ENCODE peak calls at places on chromosomes 1 and 21, in eight cellular contexts. One of them, this sample, is unnamed.

GRCh38 chr21:38223893-38224540 is 32.8 kb upstream of the KCNJ15 start:
- DNase-seq in upper lobe of right lung: no peak
- DNase-seq in effector memory CD4-positive, alpha-beta T cell: no peak
- DNase-seq in GM23248: no peak
- DNase-seq in tibial nerve: no peak
- DNase-seq in lower lobe of right lung: no peak
- DNase-seq in HAP-1: no peak
- DNase-seq in colonic mucosa: peak; percentile 16
- DNase-seq in this sample: peak; percentile 28

GRCh38 chr1:99663501-99663900 is 17.6 kb downstream of the PALMD start:
- DNase-seq in colonic mucosa: no peak
- DNase-seq in GM23248: no peak
- DNase-seq in tibial nerve: no peak
- DNase-seq in effector memory CD4-positive, alpha-beta T cell: no peak
- DNase-seq in HAP-1: no peak
- DNase-seq in upper lobe of right lung: no peak
- DNase-seq in lower lobe of right lung: no peak
- DNase-seq in this sample: no peak

GRCh38 chr21:14741237-14741636 is 195.1 kb upstream of the SAMSN1 start:
- DNase-seq in tibial nerve: no peak
- DNase-seq in effector memory CD4-positive, alpha-beta T cell: no peak
- DNase-seq in colonic mucosa: no peak
- DNase-seq in upper lobe of right lung: no peak
- DNase-seq in GM23248: no peak
- DNase-seq in HAP-1: no peak
- DNase-seq in lower lobe of right lung: no peak
- DNase-seq in this sample: no peak

GRCh38 chr1:152566681-152567080 is at the start of gene LCE3E:
- DNase-seq in lower lobe of right lung: no peak
- DNase-seq in GM23248: no peak
- DNase-seq in tibial nerve: no peak
- DNase-seq in HAP-1: no peak
- DNase-seq in colonic mucosa: no peak
- DNase-seq in upper lobe of right lung: no peak
- DNase-seq in effector memory CD4-positive, alpha-beta T cell: no peak
- DNase-seq in this sample: no peak

GRCh38 chr1:234771642-234772344 is 161.8 kb upstream of the IRF2BP2 start:
- DNase-seq in tibial nerve: no peak
- DNase-seq in upper lobe of right lung: no peak
- DNase-seq in colonic mucosa: no peak
- DNase-seq in effector memory CD4-positive, alpha-beta T cell: no peak
- DNase-seq in lower lobe of right lung: no peak
- DNase-seq in GM23248: no peak
- DNase-seq in HAP-1: peak; percentile 72
- DNase-seq in this sample: no peak

GRCh38 chr1:195915826-195916225 is 692.4 kb downstream of the KCNT2 start:
- DNase-seq in lower lobe of right lung: no peak
- DNase-seq in GM23248: no peak
- DNase-seq in tibial nerve: no peak
- DNase-seq in effector memory CD4-positive, alpha-beta T cell: no peak
- DNase-seq in HAP-1: no peak
- DNase-seq in colonic mucosa: no peak
- DNase-seq in upper lobe of right lung: no peak
- DNase-seq in this sample: no peak

GRCh38 chr1:165635329-165635728 is 4.3 kb downstream of the MGST3 start:
- DNase-seq in upper lobe of right lung: no peak
- DNase-seq in tibial nerve: no peak
- DNase-seq in HAP-1: no peak
- DNase-seq in effector memory CD4-positive, alpha-beta T cell: no peak
- DNase-seq in colonic mucosa: no peak
- DNase-seq in GM23248: no peak
- DNase-seq in lower lobe of right lung: no peak
- DNase-seq in this sample: no peak

GRCh38 chr1:84687703-84688460 is 2.4 kb downstream of the SSX2IP start:
- DNase-seq in lower lobe of right lung: no peak
- DNase-seq in HAP-1: no peak
- DNase-seq in tibial nerve: no peak
- DNase-seq in colonic mucosa: no peak
- DNase-seq in GM23248: peak; percentile 65
- DNase-seq in effector memory CD4-positive, alpha-beta T cell: no peak
- DNase-seq in upper lobe of right lung: no peak
- DNase-seq in this sample: peak; percentile 73

GRCh38 chr1:53311104-53311908 is 16.6 kb downstream of the LRP8 start:
- DNase-seq in colonic mucosa: no peak
- DNase-seq in effector memory CD4-positive, alpha-beta T cell: no peak
- DNase-seq in HAP-1: no peak
- DNase-seq in lower lobe of right lung: no peak
- DNase-seq in tibial nerve: no peak
- DNase-seq in GM23248: no peak
- DNase-seq in upper lobe of right lung: no peak
- DNase-seq in this sample: no peak

GRCh38 chr1:41533016-41533730 is 48.7 kb upstream of the EDN2 start:
- DNase-seq in colonic mucosa: no peak
- DNase-seq in tibial nerve: no peak
- DNase-seq in lower lobe of right lung: peak; percentile 28
- DNase-seq in HAP-1: no peak
- DNase-seq in GM23248: no peak
- DNase-seq in upper lobe of right lung: peak; percentile 35
- DNase-seq in effector memory CD4-positive, alpha-beta T cell: no peak
- DNase-seq in this sample: no peak

GRCh38 chr1:111463029-111463683 is 10.6 kb upstream of the C1orf162 start:
- DNase-seq in colonic mucosa: no peak
- DNase-seq in tibial nerve: no peak
- DNase-seq in effector memory CD4-positive, alpha-beta T cell: no peak
- DNase-seq in upper lobe of right lung: no peak
- DNase-seq in HAP-1: no peak
- DNase-seq in GM23248: peak; percentile 33
- DNase-seq in lower lobe of right lung: no peak
- DNase-seq in this sample: peak; percentile 79

GRCh38 chr1:101260531-101260930 is 23.7 kb downstream of the S1PR1 start:
- DNase-seq in tibial nerve: no peak
- DNase-seq in upper lobe of right lung: no peak
- DNase-seq in GM23248: peak; percentile 40
- DNase-seq in effector memory CD4-positive, alpha-beta T cell: no peak
- DNase-seq in lower lobe of right lung: no peak
- DNase-seq in HAP-1: no peak
- DNase-seq in colonic mucosa: no peak
- DNase-seq in this sample: peak; percentile 42

GRCh38 chr1:54582566-54583306 is 34.7 kb downstream of the ACOT11 start:
- DNase-seq in lower lobe of right lung: no peak
- DNase-seq in effector memory CD4-positive, alpha-beta T cell: no peak
- DNase-seq in GM23248: no peak
- DNase-seq in colonic mucosa: no peak
- DNase-seq in tibial nerve: no peak
- DNase-seq in upper lobe of right lung: no peak
- DNase-seq in HAP-1: no peak
- DNase-seq in this sample: no peak

GRCh38 chr1:42777860-42778259 is 6.9 kb upstream of the TMEM269 start:
- DNase-seq in GM23248: peak; percentile 65
- DNase-seq in tibial nerve: peak; percentile 53
- DNase-seq in effector memory CD4-positive, alpha-beta T cell: peak; percentile 7
- DNase-seq in HAP-1: peak; percentile 51
- DNase-seq in lower lobe of right lung: no peak
- DNase-seq in colonic mucosa: peak; percentile 26
- DNase-seq in upper lobe of right lung: no peak
- DNase-seq in this sample: no peak

GRCh38 chr1:220892997-220893700 is 13.9 kb downstream of the HLX start:
- DNase-seq in colonic mucosa: no peak
- DNase-seq in GM23248: no peak
- DNase-seq in HAP-1: no peak
- DNase-seq in lower lobe of right lung: no peak
- DNase-seq in upper lobe of right lung: no peak
- DNase-seq in effector memory CD4-positive, alpha-beta T cell: no peak
- DNase-seq in tibial nerve: no peak
- DNase-seq in this sample: no peak

GRCh38 chr1:211753649-211754251 is 76.8 kb downstream of the LPGAT1 start:
- DNase-seq in tibial nerve: no peak
- DNase-seq in lower lobe of right lung: no peak
- DNase-seq in GM23248: no peak
- DNase-seq in colonic mucosa: no peak
- DNase-seq in upper lobe of right lung: no peak
- DNase-seq in HAP-1: no peak
- DNase-seq in effector memory CD4-positive, alpha-beta T cell: no peak
- DNase-seq in this sample: no peak

GRCh38 chr21:42102063-42102462 is 30.9 kb downstream of the UMODL1 start:
- DNase-seq in tibial nerve: no peak
- DNase-seq in effector memory CD4-positive, alpha-beta T cell: no peak
- DNase-seq in GM23248: no peak
- DNase-seq in HAP-1: no peak
- DNase-seq in lower lobe of right lung: no peak
- DNase-seq in upper lobe of right lung: no peak
- DNase-seq in colonic mucosa: peak; percentile 38
- DNase-seq in this sample: peak; percentile 81

GRCh38 chr1:52792002-52792401 is 50.6 kb upstream of the ZYG11A start:
- DNase-seq in upper lobe of right lung: no peak
- DNase-seq in lower lobe of right lung: no peak
- DNase-seq in effector memory CD4-positive, alpha-beta T cell: no peak
- DNase-seq in tibial nerve: no peak
- DNase-seq in colonic mucosa: no peak
- DNase-seq in HAP-1: no peak
- DNase-seq in GM23248: no peak
- DNase-seq in this sample: peak; percentile 24

GRCh38 chr1:32247983-32248889 is 1.2 kb downstream of the FAM167B start:
- DNase-seq in colonic mucosa: peak; percentile 93
- DNase-seq in effector memory CD4-positive, alpha-beta T cell: peak; percentile 74
- DNase-seq in tibial nerve: peak; percentile 82
- DNase-seq in HAP-1: peak; percentile 92
- DNase-seq in GM23248: peak; percentile 80
- DNase-seq in lower lobe of right lung: peak; percentile 92
- DNase-seq in upper lobe of right lung: peak; percentile 92
- DNase-seq in this sample: no peak

GRCh38 chr1:66623812-66624211 is 89.9 kb downstream of the SGIP1 start:
- DNase-seq in tibial nerve: no peak
- DNase-seq in lower lobe of right lung: no peak
- DNase-seq in colonic mucosa: no peak
- DNase-seq in HAP-1: no peak
- DNase-seq in GM23248: peak; percentile 46
- DNase-seq in effector memory CD4-positive, alpha-beta T cell: no peak
- DNase-seq in upper lobe of right lung: no peak
- DNase-seq in this sample: peak; percentile 88

GRCh38 chr1:67840449-67840848 is 7.2 kb upstream of the GNG12 start:
- DNase-seq in upper lobe of right lung: no peak
- DNase-seq in GM23248: peak; percentile 94
- DNase-seq in effector memory CD4-positive, alpha-beta T cell: no peak
- DNase-seq in HAP-1: peak; percentile 39
- DNase-seq in colonic mucosa: no peak
- DNase-seq in lower lobe of right lung: no peak
- DNase-seq in tibial nerve: no peak
- DNase-seq in this sample: peak; percentile 96

GRCh38 chr1:184811439-184812111 is 56.9 kb upstream of the EDEM3 start:
- DNase-seq in tibial nerve: peak; percentile 59
- DNase-seq in upper lobe of right lung: no peak
- DNase-seq in HAP-1: no peak
- DNase-seq in effector memory CD4-positive, alpha-beta T cell: no peak
- DNase-seq in lower lobe of right lung: no peak
- DNase-seq in GM23248: no peak
- DNase-seq in colonic mucosa: no peak
- DNase-seq in this sample: no peak

GRCh38 chr1:111476761-111477309 is 3.1 kb downstream of the C1orf162 start:
- DNase-seq in HAP-1: no peak
- DNase-seq in effector memory CD4-positive, alpha-beta T cell: peak; percentile 12
- DNase-seq in colonic mucosa: peak; percentile 24
- DNase-seq in tibial nerve: no peak
- DNase-seq in lower lobe of right lung: no peak
- DNase-seq in GM23248: no peak
- DNase-seq in upper lobe of right lung: no peak
- DNase-seq in this sample: no peak

GRCh38 chr1:1356166-1356795 is 2.1 kb downstream of the MXRA8 start:
- DNase-seq in tibial nerve: no peak
- DNase-seq in lower lobe of right lung: no peak
- DNase-seq in upper lobe of right lung: no peak
- DNase-seq in colonic mucosa: no peak
- DNase-seq in effector memory CD4-positive, alpha-beta T cell: no peak
- DNase-seq in GM23248: no peak
- DNase-seq in HAP-1: no peak
- DNase-seq in this sample: no peak
- H3K4me3 ChIP-seq in tibial nerve: peak overlapping the region; percentile 66
- H3K4me3 ChIP-seq in lower lobe of right lung: peak overlapping the region; percentile 60
- H3K4me3 ChIP-seq in upper lobe of right lung: peak overlapping the region; percentile 54
- H3K4me3 ChIP-seq in colonic mucosa: peak overlapping the region; percentile 31
- H3K4me3 ChIP-seq in effector memory CD4-positive, alpha-beta T cell: no peak overlapping the region
- H3K4me3 ChIP-seq in GM23248: peak overlapping the region; percentile 94
- H3K4me3 ChIP-seq in HAP-1: no peak overlapping the region
- H3K4me3 ChIP-seq in this sample: peak overlapping the region; percentile 83

GRCh38 chr21:32331444-32332305 is 33.0 kb downstream of the MRAP start:
- DNase-seq in upper lobe of right lung: no peak
- DNase-seq in GM23248: no peak
- DNase-seq in lower lobe of right lung: no peak
- DNase-seq in effector memory CD4-positive, alpha-beta T cell: no peak
- DNase-seq in colonic mucosa: no peak
- DNase-seq in tibial nerve: no peak
- DNase-seq in HAP-1: no peak
- DNase-seq in this sample: no peak
- H3K36me3 ChIP-seq in upper lobe of right lung: peaks cover 57% of the 10 kb centered on the region
- H3K36me3 ChIP-seq in GM23248: peaks cover 38% of the 10 kb centered on the region
- H3K36me3 ChIP-seq in lower lobe of right lung: peaks cover 66% of the 10 kb centered on the region
- H3K36me3 ChIP-seq in effector memory CD4-positive, alpha-beta T cell: peaks cover 46% of the 10 kb centered on the region
- H3K36me3 ChIP-seq in colonic mucosa: peaks cover 7% of the 10 kb centered on the region
- H3K36me3 ChIP-seq in tibial nerve: peaks cover 85% of the 10 kb centered on the region
- H3K36me3 ChIP-seq in HAP-1: peaks cover 84% of the 10 kb centered on the region
- H3K36me3 ChIP-seq in this sample: peaks cover 27% of the 10 kb centered on the region

GRCh38 chr1:110213143-110213540 is 3.0 kb downstream of the KCNC4 start:
- DNase-seq in lower lobe of right lung: no peak
- DNase-seq in tibial nerve: no peak
- DNase-seq in effector memory CD4-positive, alpha-beta T cell: no peak
- DNase-seq in upper lobe of right lung: no peak
- DNase-seq in GM23248: no peak
- DNase-seq in colonic mucosa: no peak
- DNase-seq in HAP-1: no peak
- DNase-seq in this sample: no peak
- H3K4me3 ChIP-seq in lower lobe of right lung: peak overlapping the region; percentile 82
- H3K4me3 ChIP-seq in tibial nerve: no peak overlapping the region
- H3K4me3 ChIP-seq in effector memory CD4-positive, alpha-beta T cell: no peak overlapping the region
- H3K4me3 ChIP-seq in upper lobe of right lung: peak overlapping the region; percentile 75
- H3K4me3 ChIP-seq in GM23248: peak overlapping the region; percentile 83
- H3K4me3 ChIP-seq in colonic mucosa: no peak overlapping the region
- H3K4me3 ChIP-seq in HAP-1: no peak overlapping the region
- H3K4me3 ChIP-seq in this sample: no peak overlapping the region

GRCh38 chr21:46345861-46346260 is 21.9 kb downstream of the PCNT start:
- DNase-seq in colonic mucosa: no peak
- DNase-seq in lower lobe of right lung: no peak
- DNase-seq in upper lobe of right lung: no peak
- DNase-seq in GM23248: no peak
- DNase-seq in HAP-1: no peak
- DNase-seq in tibial nerve: no peak
- DNase-seq in effector memory CD4-positive, alpha-beta T cell: no peak
- DNase-seq in this sample: no peak

GRCh38 chr21:46349134-46349760 is 25.3 kb downstream of the PCNT start:
- DNase-seq in upper lobe of right lung: no peak
- DNase-seq in colonic mucosa: no peak
- DNase-seq in effector memory CD4-positive, alpha-beta T cell: no peak
- DNase-seq in GM23248: no peak
- DNase-seq in lower lobe of right lung: no peak
- DNase-seq in HAP-1: no peak
- DNase-seq in tibial nerve: no peak
- DNase-seq in this sample: no peak

GRCh38 chr21:46347203-46347550 is 23.2 kb downstream of the PCNT start:
- DNase-seq in lower lobe of right lung: no peak
- DNase-seq in tibial nerve: no peak
- DNase-seq in GM23248: no peak
- DNase-seq in effector memory CD4-positive, alpha-beta T cell: no peak
- DNase-seq in upper lobe of right lung: no peak
- DNase-seq in colonic mucosa: no peak
- DNase-seq in HAP-1: no peak
- DNase-seq in this sample: no peak

GRCh38 chr21:46346296-46347202 is 22.6 kb downstream of the PCNT start:
- DNase-seq in GM23248: no peak
- DNase-seq in lower lobe of right lung: no peak
- DNase-seq in tibial nerve: no peak
- DNase-seq in upper lobe of right lung: no peak
- DNase-seq in effector memory CD4-positive, alpha-beta T cell: no peak
- DNase-seq in HAP-1: no peak
- DNase-seq in colonic mucosa: no peak
- DNase-seq in this sample: no peak

GRCh38 chr21:46347791-46348381 is 23.9 kb downstream of the PCNT start:
- DNase-seq in colonic mucosa: no peak
- DNase-seq in lower lobe of right lung: no peak
- DNase-seq in upper lobe of right lung: no peak
- DNase-seq in GM23248: peak; percentile 53
- DNase-seq in effector memory CD4-positive, alpha-beta T cell: no peak
- DNase-seq in HAP-1: no peak
- DNase-seq in tibial nerve: no peak
- DNase-seq in this sample: peak; percentile 31
- H3K36me3 ChIP-seq in colonic mucosa: peaks cover 30% of the 10 kb centered on the region
- H3K36me3 ChIP-seq in lower lobe of right lung: peaks cover 77% of the 10 kb centered on the region
- H3K36me3 ChIP-seq in upper lobe of right lung: peaks cover 75% of the 10 kb centered on the region
- H3K36me3 ChIP-seq in GM23248: peaks cover 28% of the 10 kb centered on the region
- H3K36me3 ChIP-seq in effector memory CD4-positive, alpha-beta T cell: peaks cover 70% of the 10 kb centered on the region
- H3K36me3 ChIP-seq in HAP-1: peaks cover 63% of the 10 kb centered on the region
- H3K36me3 ChIP-seq in tibial nerve: peaks cover 83% of the 10 kb centered on the region
- H3K36me3 ChIP-seq in this sample: peaks cover 16% of the 10 kb centered on the region

This sample was measured in astrocyte.